ENCODE peak calls at places on chromosomes 12 and 14, in ten cellular contexts. J is T1000, K is NCI-H2029, Y is T-helper 1 cell, D is MV-4-11, I is AG04450, G is fibroblast of villous mesenchyme, U is NCI-H510A, A is KBM-7, X is posterior cingulate gyrus. B is an unnamed sample.

GRCh38 chr12:45939759-45940158 is 50.6 kb downstream of the SCAF11 start:
- DNase-seq in J (no peak), K (no peak), Y (no peak), D (no peak), I (no peak), G (no peak), U (no peak), A (no peak), X (no peak), B (no peak)

GRCh38 chr14:92687681-92688433 is 60.6 kb downstream of the LGMN start:
- DNase-seq in J (no peak), K (no peak), Y (no peak), D (no peak), I (no peak), G (peak), U (peak), A (no peak), X (no peak), B (no peak)

GRCh38 chr12:29759950-29760349 is 23.8 kb downstream of the TMTC1 start:
- DNase-seq in J (no peak), K (no peak), Y (no peak), D (no peak), I (no peak), G (no peak), U (no peak), A (no peak), X (no peak), B (no peak)

GRCh38 chr12:1760566-1761382 is 59.6 kb upstream of the LRTM2 start:
- DNase-seq in J (no peak), K (no peak), Y (no peak), D (peak), I (no peak), G (peak), U (no peak), A (no peak), X (no peak), B (no peak)

GRCh38 chr14:25945746-25946145 is 652.1 kb downstream of the NOVA1 start:
- DNase-seq in J (no peak), K (no peak), Y (no peak), D (no peak), I (no peak), G (no peak), U (no peak), A (no peak), X (no peak), B (no peak)

GRCh38 chr14:44960146-44960545 is 1.6 kb downstream of the KLHL28 start:
- DNase-seq in J (no peak), K (no peak), Y (no peak), D (no peak), I (no peak), G (peak), U (no peak), A (peak), X (no peak), B (no peak)

GRCh38 chr12:27711312-27711682 is 665 bp downstream of the MRPS35 start:
- DNase-seq in J (no peak), K (no peak), Y (peak), D (peak), I (no peak), G (no peak), U (no peak), A (peak), X (no peak), B (no peak)

GRCh38 chr12:46934374-46935111 is 108.7 kb upstream of the SLC38A4 start:
- DNase-seq in J (no peak), K (no peak), Y (no peak), D (no peak), I (no peak), G (no peak), U (no peak), A (no peak), X (no peak), B (no peak)

GRCh38 chr12:93061414-93062099 is 132.5 kb upstream of the EEA1 start:
- DNase-seq in J (no peak), K (peak), Y (no peak), D (no peak), I (no peak), G (no peak), U (peak), A (no peak), X (peak), B (no peak)

GRCh38 chr12:94889512-94890210 is 113.8 kb downstream of the NDUFA12 start:
- DNase-seq in J (no peak), K (no peak), Y (no peak), D (no peak), I (no peak), G (no peak), U (no peak), A (no peak), X (no peak), B (no peak)

GRCh38 chr12:132631357-132632065 is 12.9 kb downstream of the P2RX2 start:
- DNase-seq in J (no peak), K (no peak), Y (no peak), D (no peak), I (no peak), G (no peak), U (no peak), A (no peak), X (no peak), B (no peak)

B was measured in Caco-2.